ENCODE peak calls at places on chromosomes 6 and 20, in seven cellular contexts. G, C, U, V, M, W and H are unnamed samples.

GRCh38 chr20:2814587-2815051 is at the start of gene C20orf141:
- DNase-seq in G (no peak), C (no peak), U (no peak), V (peak), M (peak), W (peak), H (no peak)

GRCh38 chr6:138724015-138724414 is 49.6 kb upstream of the CCDC28A start:
- DNase-seq in G (peak), C (no peak), U (peak), V (peak), M (no peak), W (no peak), H (no peak)

GRCh38 chr20:15976047-15976731 is 597.1 kb downstream of the KIF16B start:
- DNase-seq in G (no peak), C (no peak), U (no peak), V (no peak), M (peak), W (no peak), H (no peak)

GRCh38 chr6:127547909-127548649 is 28.9 kb upstream of the C6orf58 start:
- DNase-seq in G (no peak), C (no peak), U (no peak), V (no peak), M (peak), W (no peak), H (no peak)

GRCh38 chr20:3672864-3673550 is 8.8 kb downstream of the ADAM33 start:
- DNase-seq in G (no peak), C (no peak), U (no peak), V (no peak), M (no peak), W (no peak), H (no peak)

GRCh38 chr6:154343473-154344308 is 12.9 kb downstream of the IPCEF1 start:
- DNase-seq in G (no peak), C (no peak), U (no peak), V (peak), M (peak), W (no peak), H (no peak)

GRCh38 chr6:143675946-143676345 is 1.8 kb upstream of the PHACTR2 start:
- DNase-seq in G (no peak), C (no peak), U (no peak), V (no peak), M (no peak), W (peak), H (no peak)

GRCh38 chr20:8700756-8701155 is 368.1 kb upstream of the PLCB4 start:
- DNase-seq in G (no peak), C (no peak), U (no peak), V (no peak), M (no peak), W (no peak), H (no peak)

GRCh38 chr6:126302191-126302590 is 37.7 kb upstream of the CENPW start:
- DNase-seq in G (no peak), C (no peak), U (no peak), V (peak), M (no peak), W (no peak), H (no peak)